ENCODE peak calls at places on chromosome 5, in four cellular contexts. W is HCT116, S is GM12864, G is endodermal cell. R is an unnamed sample.

GRCh38 chr5:166370928-166371690 is 1920.3 kb upstream of the WWC1 start:
- DNase-seq in S (no peak), W (no peak), G (no peak), R (no peak)

GRCh38 chr5:96483878-96484277 is 50.8 kb upstream of the PCSK1 start:
- DNase-seq in W (peak), S (peak), G (peak), R (peak)

GRCh38 chr5:160463775-160464465 is 42.3 kb downstream of the PTTG1 start:
- DNase-seq in G (no peak), W (no peak), S (no peak), R (no peak)

GRCh38 chr5:4252322-4252721 is 656.7 kb downstream of the IRX1 start:
- DNase-seq in W (no peak), S (no peak), G (no peak), R (no peak)

GRCh38 chr5:113581388-113581787 is 67.9 kb downstream of the YTHDC2 start:
- DNase-seq in W (no peak), S (no peak), G (no peak), R (no peak)

GRCh38 chr5:96337048-96337781 is 95.8 kb downstream of the PCSK1 start:
- DNase-seq in G (no peak), W (no peak), S (no peak), R (no peak)

GRCh38 chr5:80227979-80228596 is 27.8 kb downstream of the SERINC5 start:
- DNase-seq in G (no peak), W (no peak), S (no peak), R (no peak)

GRCh38 chr5:127040779-127041520 is 10.6 kb upstream of the MARCHF3 start:
- DNase-seq in G (peak), W (no peak), S (no peak), R (no peak)

GRCh38 chr5:172104801-172105701 is 83.0 kb downstream of the STK10 start:
- DNase-seq in G (no peak), W (no peak), S (no peak), R (no peak)

GRCh38 chr5:134177197-134178171 is 734 bp upstream of the SKP1 start:
- DNase-seq in W (peak), G (peak), S (peak), R (no peak)

GRCh38 chr5:138466900-138467710 is 1.8 kb downstream of the EGR1 start:
- DNase-seq in G (no peak), S (no peak), W (no peak), R (no peak)

GRCh38 chr5:34517249-34517648 is 138.9 kb upstream of the RAI14 start:
- DNase-seq in S (no peak), W (no peak), G (no peak), R (no peak)

GRCh38 chr5:163105456-163105855 is 331.9 kb upstream of the CCNG1 start:
- DNase-seq in G (no peak), W (no peak), S (no peak), R (no peak)

GRCh38 chr5:140169410-140169809 is 5.6 kb upstream of the CYSTM1 start:
- DNase-seq in S (no peak), W (no peak), G (no peak), R (no peak)

GRCh38 chr5:51383494-51384081 is 340 bp downstream of the ISL1 start:
- DNase-seq in W (no peak), S (no peak), G (peak), R (no peak)

GRCh38 chr5:33973271-33973670 is 11.2 kb downstream of the SLC45A2 start:
- DNase-seq in G (no peak), S (no peak), W (no peak), R (peak)

GRCh38 chr5:157269763-157270272 is 3.9 kb downstream of the CYFIP2 start:
- DNase-seq in G (no peak), S (no peak), W (no peak), R (no peak)

GRCh38 chr5:83899351-83899970 is 178.8 kb upstream of the HAPLN1 start:
- DNase-seq in W (no peak), G (no peak), S (no peak), R (no peak)

GRCh38 chr5:52846443-52846842 is 58.7 kb downstream of the ITGA1 start:
- DNase-seq in W (no peak), G (no peak), S (no peak), R (no peak)

GRCh38 chr5:35436441-35437057 is 181.1 kb upstream of the SPEF2 start:
- DNase-seq in W (peak), G (no peak), S (no peak), R (peak)

GRCh38 chr5:175797521-175798038 is 73.8 kb upstream of the CPLX2 start:
- DNase-seq in G (peak), S (no peak), W (no peak), R (no peak)

GRCh38 chr5:77418601-77419591 is 73.2 kb downstream of the WDR41 start:
- DNase-seq in G (no peak), S (no peak), W (no peak), R (no peak)

GRCh38 chr5:156879665-156880285 is 29.7 kb downstream of the PPP1R2B start:
- DNase-seq in G (no peak), S (peak), W (no peak), R (no peak)

GRCh38 chr5:172833691-172834569 is at the start of gene ERGIC1:
- DNase-seq in G (peak), W (peak), S (no peak), R (peak)

GRCh38 chr5:118146824-118147223 is 841.5 kb downstream of the DTWD2 start:
- DNase-seq in W (no peak), S (no peak), G (no peak), R (no peak)

GRCh38 chr5:67673618-67674017 is 477.0 kb upstream of the CD180 start:
- DNase-seq in S (no peak), W (no peak), G (no peak), R (no peak)

GRCh38 chr5:181191526-181192336 is 13.3 kb downstream of the TRIM7 start:
- DNase-seq in G (peak), W (peak), S (no peak), R (peak)

GRCh38 chr5:1540166-1540565 is 16.4 kb upstream of the LPCAT1 start:
- DNase-seq in S (no peak), G (peak), W (no peak), R (no peak)

GRCh38 chr5:90747693-90748092 is 189.1 kb downstream of the ADGRV1 start:
- DNase-seq in S (no peak), G (no peak), W (no peak), R (no peak)

GRCh38 chr5:168874713-168875380 is 295.7 kb upstream of the PANK3 start:
- DNase-seq in G (no peak), W (peak), S (no peak), R (no peak)
- TF ChIP-seq CTCF in G (peak), W (peak), S (peak), R (no peak)

DNA sequence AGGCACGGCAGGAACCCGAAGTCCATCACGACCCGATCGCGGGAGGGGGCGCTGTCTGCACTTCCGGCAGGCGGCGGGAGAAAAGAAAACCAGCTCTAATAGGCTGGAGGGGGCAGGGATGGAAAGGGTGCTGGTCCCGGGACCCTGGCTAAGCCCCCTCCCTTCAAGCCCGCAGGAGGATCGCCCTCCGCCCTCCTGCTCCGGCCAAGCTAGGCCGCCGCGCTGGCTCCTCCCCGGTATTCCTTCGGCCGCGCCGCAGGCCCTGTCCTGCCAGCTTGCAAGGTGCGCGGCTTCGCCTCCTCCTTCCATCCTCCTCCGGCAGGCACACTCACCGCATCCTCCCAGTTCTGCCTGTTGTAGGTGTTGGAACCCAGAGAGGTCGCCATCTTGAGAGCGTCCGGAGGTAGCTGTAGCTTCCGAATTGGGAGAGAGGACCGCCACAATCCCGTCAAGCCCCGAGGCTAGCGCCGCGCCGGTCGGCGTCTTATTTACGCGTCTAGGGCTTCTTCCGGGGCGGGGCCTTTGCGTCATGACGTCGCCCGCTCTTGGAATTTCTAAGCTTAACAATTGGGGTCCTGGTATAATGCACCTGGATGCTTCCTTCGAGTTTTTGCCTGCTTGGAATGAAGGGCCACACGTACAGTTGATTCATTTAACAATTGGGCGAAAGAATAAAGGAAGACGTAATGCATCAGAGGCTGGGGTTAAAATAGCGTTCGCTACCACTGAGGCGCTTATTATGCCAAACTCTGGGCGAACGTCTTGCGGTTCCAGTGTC is at the start of gene RBM22:
- DNase-seq in S (peak), W (peak), G (peak), R (peak)
- TF ChIP-seq CTCF in S (peak), W (peak), G (peak), R (peak)

GRCh38 chr5:69030663-69031062 is 63.2 kb upstream of the SLC30A5 start:
- DNase-seq in S (no peak), W (no peak), G (no peak), R (no peak)
- TF ChIP-seq CTCF in S (no peak), W (no peak), G (no peak), R (no peak)

GRCh38 chr5:8861764-8862163 is 684.1 kb downstream of the SEMA5A start:
- DNase-seq in S (no peak), W (no peak), G (no peak), R (no peak)

GRCh38 chr5:8869932-8870331 is 675.9 kb downstream of the SEMA5A start:
- DNase-seq in G (no peak), S (no peak), W (no peak), R (no peak)

GRCh38 chr5:8865686-8866374 is 680.0 kb downstream of the SEMA5A start:
- DNase-seq in W (no peak), S (no peak), G (no peak), R (no peak)

GRCh38 chr5:8864053-8864452 is 681.8 kb downstream of the SEMA5A start:
- DNase-seq in W (no peak), G (peak), S (peak), R (no peak)
- TF ChIP-seq CTCF in W (no peak), G (peak), S (peak), R (peak)

R was measured in GM20000.